ENCODE peak calls at places on chromosomes 2 and 18, in eight cellular contexts. E is Panc1; R is RWPE2; V is psoas muscle; I is K562; O is SJSA1; F is ovary; U is CD4-positive, CD25-positive, alpha-beta regulatory T cell. M is an unnamed sample.
A peak's percentile ranks its signal among the peaks of the same experiment; 100 is the strongest.

GRCh38 chr18:519019-519879 is 18.7 kb upstream of the COLEC12 start:
- DNase-seq in E (no peak), R (no peak), V (peak; percentile 65), I (peak; percentile 62), O (peak; percentile 60), F (peak; percentile 35), U (no peak), M (peak; percentile 63)

GRCh38 chr18:25019086-25019860 is 332.7 kb downstream of the ZNF521 start:
- DNase-seq in E (no peak), R (no peak), V (no peak), I (no peak), O (no peak), F (no peak), U (no peak), M (no peak)

GRCh38 chr2:234632527-234633391 is 135.9 kb upstream of the ARL4C start:
- DNase-seq in E (no peak), R (no peak), V (no peak), I (no peak), O (peak; percentile 95), F (no peak), U (no peak), M (no peak)

GRCh38 chr2:10283106-10284062 is 19.3 kb upstream of the HPCAL1 start:
- DNase-seq in E (peak; percentile 86), R (no peak), V (peak; percentile 68), I (peak; percentile 90), O (peak; percentile 89), F (no peak), U (no peak), M (no peak)

GRCh38 chr2:58155160-58155778 is 85.9 kb downstream of the FANCL start:
- DNase-seq in E (no peak), R (no peak), V (no peak), I (no peak), O (no peak), F (no peak), U (no peak), M (no peak)

GRCh38 chr2:185144159-185144919 is 546.0 kb downstream of the ZNF804A start:
- DNase-seq in E (no peak), R (no peak), V (no peak), I (no peak), O (no peak), F (no peak), U (no peak), M (peak; percentile 36)

GRCh38 chr2:216215991-216216390 is 106.8 kb downstream of the XRCC5 start:
- DNase-seq in E (no peak), R (no peak), V (no peak), I (peak; percentile 48), O (peak; percentile 26), F (no peak), U (peak; percentile 28), M (no peak)

GRCh38 chr2:128585706-128586105 is 267.0 kb upstream of the HS6ST1 start:
- DNase-seq in E (no peak), R (no peak), V (no peak), I (no peak), O (peak; percentile 18), F (no peak), U (no peak), M (no peak)

GRCh38 chr2:119216994-119217393 is 6.6 kb upstream of the STEAP3 start:
- DNase-seq in E (no peak), R (no peak), V (no peak), I (no peak), O (no peak), F (no peak), U (no peak), M (no peak)

GRCh38 chr2:122390406-122390805 is 635.0 kb downstream of the TSN start:
- DNase-seq in E (no peak), R (no peak), V (no peak), I (no peak), O (no peak), F (no peak), U (no peak), M (no peak)

DNA sequence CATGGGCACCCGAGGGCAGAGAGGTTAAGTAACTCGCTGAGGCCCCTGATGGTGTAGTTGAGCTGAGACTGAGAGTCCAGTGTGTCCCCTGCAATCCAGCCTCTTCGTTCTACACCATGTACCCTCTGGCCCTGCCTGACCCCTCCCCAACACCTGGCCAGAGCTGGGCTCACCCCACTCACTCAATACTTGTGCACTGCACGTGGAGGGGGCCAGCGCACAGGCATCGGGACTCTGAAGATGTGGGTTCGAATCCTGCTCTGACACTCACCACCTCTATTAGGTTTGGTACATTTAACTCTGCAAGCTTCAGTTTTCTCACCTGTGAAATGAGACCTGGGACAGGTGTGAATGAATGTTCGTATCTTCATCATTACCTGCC is 24.2 kb upstream of the FOSL2 start:
- DNase-seq in E (no peak), R (no peak), V (peak; percentile 12), I (no peak), O (no peak), F (no peak), U (no peak), M (peak; percentile 30)
- H3K4me1 ChIP-seq in E (no peaks in the 10 kb centered on the region), R (peaks cover 7% of the 10 kb centered on the region), V (peaks cover 31% of the 10 kb centered on the region), I (peaks cover 28% of the 10 kb centered on the region), O (no peaks in the 10 kb centered on the region), F (no peaks in the 10 kb centered on the region), U (peaks cover 42% of the 10 kb centered on the region), M (peaks cover 9% of the 10 kb centered on the region)

DNA sequence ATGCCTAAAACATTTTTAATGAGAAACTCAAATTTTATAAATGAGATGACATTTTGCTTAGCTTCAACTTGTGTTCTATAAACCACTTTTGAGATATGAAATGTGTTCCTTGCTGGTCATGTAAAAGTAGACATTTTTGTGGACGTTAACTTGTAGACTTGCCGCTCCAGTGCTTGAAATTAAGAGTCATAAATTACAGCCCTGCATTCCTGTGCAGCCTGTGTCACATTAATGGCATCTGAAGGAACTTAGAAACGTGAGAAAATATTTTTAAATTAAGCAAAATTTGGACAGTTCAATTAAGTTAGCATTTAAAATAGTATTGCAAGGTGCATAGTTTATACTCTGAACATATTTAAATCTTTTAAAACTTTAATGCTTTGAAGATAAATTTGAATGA is 98.3 kb upstream of the LDLRAD4 start:
- DNase-seq in E (no peak), R (no peak), V (no peak), I (no peak), O (no peak), F (no peak), U (no peak), M (no peak)
- H3K9me3 ChIP-seq in E (no peaks in the 10 kb centered on the region), R (no peaks in the 10 kb centered on the region), V (no peaks in the 10 kb centered on the region), I (no peaks in the 10 kb centered on the region), O (no peaks in the 10 kb centered on the region), F (no peaks in the 10 kb centered on the region), U (no peaks in the 10 kb centered on the region), M (no peaks in the 10 kb centered on the region)

GRCh38 chr2:96484096-96484495 is 21.1 kb downstream of the NEURL3 start:
- DNase-seq in E (no peak), R (no peak), V (no peak), I (no peak), O (no peak), F (no peak), U (no peak), M (no peak)

GRCh38 chr2:96489261-96489660 is 15.9 kb downstream of the NEURL3 start:
- DNase-seq in E (no peak), R (no peak), V (no peak), I (no peak), O (no peak), F (no peak), U (no peak), M (no peak)

GRCh38 chr2:96485350-96485749 is 19.8 kb downstream of the NEURL3 start:
- DNase-seq in E (no peak), R (no peak), V (no peak), I (no peak), O (no peak), F (no peak), U (peak; percentile 11), M (no peak)

GRCh38 chr2:96489673-96490072 is 15.5 kb downstream of the NEURL3 start:
- DNase-seq in E (no peak), R (no peak), V (no peak), I (no peak), O (no peak), F (no peak), U (no peak), M (no peak)

DNA sequence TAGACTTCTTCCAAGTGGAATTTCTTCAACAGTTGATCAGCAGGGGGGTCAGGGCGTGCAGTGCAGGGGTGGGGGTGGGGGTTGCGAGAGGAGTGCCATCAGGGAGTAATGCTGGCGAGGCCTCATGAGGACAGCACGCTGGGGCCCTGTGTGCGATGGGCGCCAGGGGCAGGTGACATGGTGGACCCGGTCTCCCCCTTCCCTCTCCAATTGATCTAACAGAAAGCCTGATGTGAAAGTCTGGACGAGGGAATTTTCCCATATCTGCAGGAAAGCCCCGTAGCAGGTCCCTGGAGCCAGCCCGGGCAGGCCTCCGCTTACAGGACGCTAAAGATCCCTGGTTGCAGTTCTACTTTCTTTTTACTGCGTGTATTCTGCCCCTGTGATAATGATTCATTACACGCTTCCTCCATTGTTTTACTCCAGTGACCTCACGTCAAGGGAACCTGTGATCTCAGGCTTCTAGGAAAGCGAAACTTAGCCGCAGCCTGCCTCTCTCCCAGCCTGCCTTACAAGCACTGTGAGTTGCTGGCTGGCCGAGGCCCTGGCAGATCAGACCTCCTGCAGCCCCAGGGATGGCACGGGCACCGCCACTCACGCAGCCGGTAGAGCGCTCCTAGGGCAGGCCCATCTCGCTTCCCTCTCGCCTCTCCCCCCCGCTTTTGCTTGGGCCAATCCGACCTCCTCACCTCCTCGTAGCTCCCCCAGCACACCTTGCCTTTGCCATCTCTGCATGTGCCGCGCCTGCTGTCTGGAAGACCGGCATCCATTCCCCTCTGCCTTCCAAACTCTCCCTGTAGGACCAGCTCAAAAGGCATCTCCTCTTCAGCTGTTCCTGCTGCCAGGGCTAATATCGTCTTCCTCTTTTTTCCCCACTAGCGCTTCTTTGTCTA is 19.2 kb downstream of the NEURL3 start:
- DNase-seq in E (no peak), R (no peak), V (peak; percentile 74), I (peak; percentile 28), O (peak; percentile 73), F (peak; percentile 29), U (peak; percentile 95), M (peak; percentile 83)
- H3K27ac ChIP-seq in E (peak overlapping the region; percentile 66), R (peak overlapping the region; percentile 28), V (peak overlapping the region; percentile 79), I (no peak overlapping the region), O (peak overlapping the region; percentile 29), F (peak overlapping the region; percentile 59), U (peak overlapping the region; percentile 82), M (peak overlapping the region; percentile 95)

GRCh38 chr18:35732134-35732533 is 150.6 kb downstream of the GALNT1 start:
- DNase-seq in E (no peak), R (no peak), V (no peak), I (no peak), O (no peak), F (no peak), U (no peak), M (peak; percentile 50)

GRCh38 chr18:35733419-35733818 is 151.9 kb downstream of the GALNT1 start:
- DNase-seq in E (no peak), R (no peak), V (no peak), I (no peak), O (no peak), F (no peak), U (no peak), M (no peak)

GRCh38 chr18:35730738-35731370 is 149.3 kb downstream of the GALNT1 start:
- DNase-seq in E (no peak), R (no peak), V (no peak), I (peak; percentile 67), O (no peak), F (peak; percentile 65), U (no peak), M (peak; percentile 54)

GRCh38 chr18:35729971-35730668 is 148.6 kb downstream of the GALNT1 start:
- DNase-seq in E (no peak), R (no peak), V (no peak), I (peak; percentile 7), O (no peak), F (no peak), U (no peak), M (no peak)

DNA sequence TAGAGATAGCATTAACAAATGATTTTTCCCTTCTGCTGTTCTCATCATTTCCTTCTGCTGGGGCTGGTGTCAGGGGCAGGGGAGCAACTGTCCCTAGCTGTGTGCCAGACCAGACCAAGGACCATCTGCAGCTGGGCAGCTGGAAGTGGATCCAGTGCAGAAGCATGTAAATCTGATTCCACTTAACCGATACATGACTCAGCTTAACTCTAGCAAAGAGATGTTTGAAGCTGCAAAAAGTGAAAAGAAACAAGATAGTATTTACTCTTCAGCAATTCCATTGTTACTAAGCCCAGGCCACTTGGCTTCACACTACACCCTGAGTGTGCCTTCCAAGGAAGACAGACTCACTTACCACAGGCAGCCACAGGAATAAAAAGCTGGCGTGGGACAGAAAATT is 151.1 kb downstream of the GALNT1 start:
- DNase-seq in E (no peak), R (no peak), V (no peak), I (no peak), O (no peak), F (no peak), U (no peak), M (no peak)
- H3K4me1 ChIP-seq in E (no peaks in the 10 kb centered on the region), R (no peaks in the 10 kb centered on the region), V (no peaks in the 10 kb centered on the region), I (peaks cover 7% of the 10 kb centered on the region), O (no peaks in the 10 kb centered on the region), F (peaks cover 2% of the 10 kb centered on the region), U (no peaks in the 10 kb centered on the region), M (no peaks in the 10 kb centered on the region)

M was measured in right cardiac atrium.